ENCODE peak calls at places on chromosomes 4 and X, in ten cellular contexts. One of them, this sample, is unnamed.

GRCh38 chrX:19893722-19894121 is 6.3 kb upstream of the SH3KBP1 start:
- DNase-seq in ovary: no peak
- DNase-seq in brain microvascular endothelial cell: peak
- DNase-seq in neural crest cell: no peak
- DNase-seq in vagina: no peak
- DNase-seq in AG04450: no peak
- DNase-seq in hepatocyte: no peak
- DNase-seq in prostate gland: no peak
- DNase-seq in choroid plexus epithelial cell: peak
- DNase-seq in Calu3: no peak
- DNase-seq in this sample: peak

GRCh38 chr4:109912706-109913621 is at the start of gene EGF:
- DNase-seq in Calu3: no peak
- DNase-seq in neural crest cell: no peak
- DNase-seq in vagina: no peak
- DNase-seq in prostate gland: no peak
- DNase-seq in ovary: no peak
- DNase-seq in hepatocyte: peak
- DNase-seq in brain microvascular endothelial cell: peak
- DNase-seq in choroid plexus epithelial cell: peak
- DNase-seq in AG04450: no peak
- DNase-seq in this sample: peak

GRCh38 chr4:56080384-56080783 is 131.6 kb downstream of the CEP135 start:
- DNase-seq in choroid plexus epithelial cell: peak
- DNase-seq in ovary: no peak
- DNase-seq in brain microvascular endothelial cell: no peak
- DNase-seq in neural crest cell: no peak
- DNase-seq in prostate gland: no peak
- DNase-seq in vagina: no peak
- DNase-seq in Calu3: no peak
- DNase-seq in AG04450: no peak
- DNase-seq in hepatocyte: peak
- DNase-seq in this sample: no peak

GRCh38 chrX:103941201-103941975 is 21.0 kb upstream of the TMSB15B start:
- DNase-seq in hepatocyte: peak
- DNase-seq in prostate gland: no peak
- DNase-seq in AG04450: no peak
- DNase-seq in choroid plexus epithelial cell: peak
- DNase-seq in vagina: no peak
- DNase-seq in ovary: no peak
- DNase-seq in Calu3: peak
- DNase-seq in neural crest cell: no peak
- DNase-seq in brain microvascular endothelial cell: no peak
- DNase-seq in this sample: peak

GRCh38 chrX:150935466-150935865 is 37.0 kb upstream of the CD99L2 start:
- DNase-seq in prostate gland: no peak
- DNase-seq in Calu3: no peak
- DNase-seq in ovary: no peak
- DNase-seq in neural crest cell: no peak
- DNase-seq in vagina: no peak
- DNase-seq in choroid plexus epithelial cell: peak
- DNase-seq in brain microvascular endothelial cell: no peak
- DNase-seq in hepatocyte: no peak
- DNase-seq in AG04450: no peak
- DNase-seq in this sample: peak

GRCh38 chrX:57772637-57773036 is 92.6 kb upstream of the NLRP2B start:
- DNase-seq in brain microvascular endothelial cell: no peak
- DNase-seq in hepatocyte: no peak
- DNase-seq in neural crest cell: no peak
- DNase-seq in choroid plexus epithelial cell: no peak
- DNase-seq in AG04450: no peak
- DNase-seq in vagina: no peak
- DNase-seq in ovary: no peak
- DNase-seq in Calu3: no peak
- DNase-seq in prostate gland: no peak
- DNase-seq in this sample: no peak

GRCh38 chrX:97858592-97858991 is 974.9 kb downstream of the RPA4 start:
- DNase-seq in prostate gland: no peak
- DNase-seq in hepatocyte: no peak
- DNase-seq in brain microvascular endothelial cell: no peak
- DNase-seq in ovary: no peak
- DNase-seq in vagina: no peak
- DNase-seq in Calu3: no peak
- DNase-seq in neural crest cell: no peak
- DNase-seq in AG04450: no peak
- DNase-seq in choroid plexus epithelial cell: peak
- DNase-seq in this sample: peak

GRCh38 chr4:119029847-119030535 is 105.6 kb upstream of the MYOZ2 start:
- DNase-seq in Calu3: no peak
- DNase-seq in brain microvascular endothelial cell: no peak
- DNase-seq in ovary: no peak
- DNase-seq in vagina: no peak
- DNase-seq in hepatocyte: no peak
- DNase-seq in prostate gland: no peak
- DNase-seq in AG04450: no peak
- DNase-seq in choroid plexus epithelial cell: no peak
- DNase-seq in neural crest cell: no peak
- DNase-seq in this sample: no peak

GRCh38 chr4:147578057-147578476 is 39.1 kb upstream of the TMEM184C start:
- DNase-seq in AG04450: peak
- DNase-seq in ovary: peak
- DNase-seq in choroid plexus epithelial cell: peak
- DNase-seq in brain microvascular endothelial cell: peak
- DNase-seq in vagina: no peak
- DNase-seq in neural crest cell: no peak
- DNase-seq in hepatocyte: no peak
- DNase-seq in Calu3: peak
- DNase-seq in prostate gland: no peak
- DNase-seq in this sample: peak

GRCh38 chr4:144647095-144647959 is 1.4 kb downstream of the HHIP start:
- DNase-seq in neural crest cell: no peak
- DNase-seq in AG04450: no peak
- DNase-seq in Calu3: no peak
- DNase-seq in brain microvascular endothelial cell: peak
- DNase-seq in prostate gland: no peak
- DNase-seq in choroid plexus epithelial cell: peak
- DNase-seq in ovary: no peak
- DNase-seq in hepatocyte: peak
- DNase-seq in vagina: no peak
- DNase-seq in this sample: peak

GRCh38 chr4:183314806-183315205 is 5.3 kb downstream of the CLDN22 start:
- DNase-seq in hepatocyte: no peak
- DNase-seq in brain microvascular endothelial cell: no peak
- DNase-seq in choroid plexus epithelial cell: no peak
- DNase-seq in neural crest cell: no peak
- DNase-seq in ovary: no peak
- DNase-seq in Calu3: no peak
- DNase-seq in AG04450: no peak
- DNase-seq in prostate gland: no peak
- DNase-seq in vagina: no peak
- DNase-seq in this sample: no peak

GRCh38 chrX:150581093-150581775 is 12.8 kb downstream of the MTM1 start:
- DNase-seq in AG04450: peak
- DNase-seq in Calu3: no peak
- DNase-seq in brain microvascular endothelial cell: peak
- DNase-seq in neural crest cell: no peak
- DNase-seq in ovary: no peak
- DNase-seq in vagina: no peak
- DNase-seq in prostate gland: no peak
- DNase-seq in choroid plexus epithelial cell: peak
- DNase-seq in hepatocyte: no peak
- DNase-seq in this sample: peak

DNA sequence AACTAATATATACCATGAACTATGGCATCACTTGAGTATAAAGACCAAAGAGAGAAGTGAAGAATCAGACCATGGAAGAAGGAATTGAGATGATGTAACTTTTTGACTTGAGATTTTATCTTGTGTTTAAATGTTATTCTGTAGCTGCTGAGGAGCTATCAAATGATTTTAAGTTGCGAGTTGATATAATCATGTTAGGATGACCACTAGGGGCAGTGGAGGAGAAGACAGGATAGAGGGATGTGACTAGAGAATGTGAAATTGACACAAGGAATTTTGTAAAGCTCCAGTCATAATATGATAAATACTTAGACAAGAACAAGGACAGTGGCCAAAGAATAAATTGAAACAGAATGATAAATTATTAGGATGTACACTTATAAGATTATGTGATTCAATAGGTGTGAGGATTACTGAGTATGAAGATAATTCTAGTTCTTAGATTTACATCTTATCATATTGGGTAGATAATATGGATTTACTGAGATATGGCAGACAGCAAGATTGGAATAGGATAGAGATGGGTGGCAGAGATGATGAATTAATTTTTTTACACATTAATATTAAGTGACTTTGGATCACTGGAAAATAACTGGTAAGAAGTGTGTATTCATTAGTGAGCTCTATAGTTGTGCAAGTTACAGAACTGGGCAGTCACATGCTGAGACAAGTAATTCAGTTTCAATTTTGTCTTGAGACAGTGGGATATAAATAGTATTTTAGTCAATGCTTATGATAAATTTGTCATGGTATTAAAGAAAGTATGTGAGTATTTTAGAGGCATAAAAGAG is 816.0 kb upstream of the PCDH10 start:
- DNase-seq in vagina: no peak
- DNase-seq in ovary: no peak
- DNase-seq in brain microvascular endothelial cell: no peak
- DNase-seq in AG04450: no peak
- DNase-seq in hepatocyte: peak
- DNase-seq in neural crest cell: no peak
- DNase-seq in Calu3: no peak
- DNase-seq in prostate gland: no peak
- DNase-seq in choroid plexus epithelial cell: peak
- DNase-seq in this sample: peak
- TF ChIP-seq CTCF in vagina: no peak
- TF ChIP-seq CTCF in ovary: no peak
- TF ChIP-seq CTCF in brain microvascular endothelial cell: peak
- TF ChIP-seq CTCF in AG04450: peak
- TF ChIP-seq CTCF in hepatocyte: peak
- TF ChIP-seq CTCF in neural crest cell: peak
- TF ChIP-seq CTCF in Calu3: no peak
- TF ChIP-seq CTCF in prostate gland: no peak
- TF ChIP-seq CTCF in choroid plexus epithelial cell: peak
- TF ChIP-seq CTCF in this sample: peak

GRCh38 chr4:161256716-161257115 is 907.1 kb downstream of the FSTL5 start:
- DNase-seq in vagina: no peak
- DNase-seq in Calu3: no peak
- DNase-seq in hepatocyte: peak
- DNase-seq in choroid plexus epithelial cell: peak
- DNase-seq in AG04450: no peak
- DNase-seq in neural crest cell: no peak
- DNase-seq in prostate gland: no peak
- DNase-seq in ovary: no peak
- DNase-seq in brain microvascular endothelial cell: no peak
- DNase-seq in this sample: no peak
- TF ChIP-seq CTCF in vagina: no peak
- TF ChIP-seq CTCF in Calu3: no peak
- TF ChIP-seq CTCF in hepatocyte: peak
- TF ChIP-seq CTCF in choroid plexus epithelial cell: peak
- TF ChIP-seq CTCF in AG04450: no peak
- TF ChIP-seq CTCF in neural crest cell: peak
- TF ChIP-seq CTCF in prostate gland: no peak
- TF ChIP-seq CTCF in ovary: no peak
- TF ChIP-seq CTCF in brain microvascular endothelial cell: peak
- TF ChIP-seq CTCF in this sample: no peak

DNA sequence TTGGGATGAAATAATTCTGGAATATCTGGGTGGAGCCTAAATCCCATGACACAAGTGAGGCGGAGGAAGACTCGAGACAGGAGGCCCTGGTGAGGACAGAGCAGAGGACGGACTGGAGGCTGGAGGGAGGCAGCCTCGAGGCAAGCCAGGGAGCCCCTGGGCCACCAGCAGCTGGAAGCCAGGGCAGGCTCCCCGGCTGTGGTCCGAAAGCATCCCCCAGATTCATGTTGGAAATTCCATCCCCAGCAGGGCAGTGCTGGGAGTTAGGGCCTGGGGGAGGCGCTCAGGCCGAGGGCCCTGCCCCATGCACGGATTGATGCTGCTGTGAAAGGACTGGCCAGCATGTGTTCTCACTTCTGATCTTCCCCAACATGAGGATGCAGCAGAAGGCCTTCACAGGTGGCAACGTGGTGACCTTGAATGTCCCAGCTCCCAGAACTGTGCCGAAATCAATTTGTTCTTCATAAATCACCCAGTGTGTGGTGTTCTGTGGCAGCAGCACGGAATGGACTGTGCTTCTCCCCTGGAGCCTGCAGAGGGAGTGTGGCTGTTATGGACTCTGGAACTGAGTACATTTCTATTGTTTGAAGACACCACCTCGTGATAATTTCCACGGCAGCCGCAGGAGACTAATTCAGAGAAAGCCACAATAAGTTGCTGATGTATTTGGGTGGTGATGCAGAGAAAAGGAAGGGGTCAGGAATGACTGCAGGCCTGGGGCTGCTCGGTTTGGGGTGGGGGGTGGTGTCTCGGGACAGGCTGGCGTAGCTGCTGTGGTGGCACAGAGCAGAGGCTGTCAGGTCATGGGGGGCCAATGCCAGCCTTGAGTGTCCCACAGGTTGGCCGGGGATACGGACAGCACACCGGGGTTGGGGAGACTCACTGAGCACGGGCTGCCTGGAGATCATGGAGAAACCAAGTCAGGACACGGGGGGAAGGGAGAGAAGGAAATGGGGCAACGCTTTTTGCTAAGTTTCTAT is 56.9 kb downstream of the PCGF3 start:
- DNase-seq in AG04450: no peak
- DNase-seq in prostate gland: no peak
- DNase-seq in Calu3: no peak
- DNase-seq in vagina: no peak
- DNase-seq in ovary: no peak
- DNase-seq in neural crest cell: no peak
- DNase-seq in brain microvascular endothelial cell: peak
- DNase-seq in hepatocyte: peak
- DNase-seq in choroid plexus epithelial cell: peak
- DNase-seq in this sample: peak
- TF ChIP-seq CTCF in AG04450: peak
- TF ChIP-seq CTCF in prostate gland: no peak
- TF ChIP-seq CTCF in Calu3: no peak
- TF ChIP-seq CTCF in vagina: no peak
- TF ChIP-seq CTCF in ovary: no peak
- TF ChIP-seq CTCF in neural crest cell: peak
- TF ChIP-seq CTCF in brain microvascular endothelial cell: peak
- TF ChIP-seq CTCF in hepatocyte: peak
- TF ChIP-seq CTCF in choroid plexus epithelial cell: peak
- TF ChIP-seq CTCF in this sample: peak

DNA sequence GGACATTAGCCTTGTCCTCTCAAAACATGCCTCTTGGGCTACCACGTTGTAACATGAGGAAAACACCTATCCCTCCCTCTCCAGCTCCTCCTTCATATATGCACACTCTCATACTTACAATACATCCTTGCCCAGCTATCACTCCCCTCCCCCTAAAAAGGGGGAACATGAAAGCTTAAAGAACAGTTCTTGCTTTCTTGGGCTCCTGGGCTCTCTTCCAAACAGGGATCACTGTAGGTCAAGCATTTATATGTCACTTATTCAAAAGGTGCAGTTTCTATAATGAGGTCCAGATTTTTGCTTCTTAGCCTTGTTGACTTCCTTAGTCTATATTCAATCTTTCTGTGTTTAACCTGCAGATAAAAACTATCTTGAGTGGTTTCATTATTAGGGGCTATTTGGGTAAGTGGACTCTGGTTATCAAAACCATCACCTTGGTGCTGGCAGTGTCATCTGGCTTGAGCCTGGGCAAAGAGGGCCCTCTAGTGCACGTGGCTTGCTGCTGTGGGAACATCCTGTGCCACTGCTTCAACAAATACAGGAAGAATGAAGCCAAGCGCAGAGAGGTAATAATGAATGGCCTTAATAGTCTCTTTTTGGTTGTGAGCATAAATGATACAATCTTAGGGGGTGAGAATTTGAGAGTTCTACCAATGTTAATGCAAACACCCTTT is 119.4 kb downstream of the AKAP4 start:
- DNase-seq in neural crest cell: no peak
- DNase-seq in ovary: peak
- DNase-seq in prostate gland: peak
- DNase-seq in hepatocyte: peak
- DNase-seq in brain microvascular endothelial cell: peak
- DNase-seq in vagina: no peak
- DNase-seq in AG04450: no peak
- DNase-seq in Calu3: peak
- DNase-seq in choroid plexus epithelial cell: peak
- DNase-seq in this sample: peak
- TF ChIP-seq CTCF in neural crest cell: peak
- TF ChIP-seq CTCF in ovary: no peak
- TF ChIP-seq CTCF in prostate gland: no peak
- TF ChIP-seq CTCF in hepatocyte: peak
- TF ChIP-seq CTCF in brain microvascular endothelial cell: peak
- TF ChIP-seq CTCF in vagina: no peak
- TF ChIP-seq CTCF in AG04450: peak
- TF ChIP-seq CTCF in Calu3: no peak
- TF ChIP-seq CTCF in choroid plexus epithelial cell: peak
- TF ChIP-seq CTCF in this sample: peak